ENCODE peak calls at places on chromosomes 5 and 9, in five cellular contexts. S, T, C, Q and B are unnamed samples.

GRCh38 chr5:141330299-141331080 is at the start of gene PCDHGA1:
- DNase-seq in S (peak; percentile 75), Q (peak; percentile 67), C (peak; percentile 25), T (no peak), B (peak; percentile 67)

GRCh38 chr5:28328691-28329090 is 1290.3 kb upstream of the CDH9 start:
- DNase-seq in T (no peak), Q (no peak), C (no peak), S (no peak), B (peak; percentile 28)

GRCh38 chr5:87263498-87263897 is 4.2 kb upstream of the RASA1 start:
- DNase-seq in T (no peak), Q (no peak), S (no peak), C (no peak), B (no peak)

GRCh38 chr9:16308645-16309044 is 561.8 kb downstream of the BNC2 start:
- DNase-seq in C (no peak), S (no peak), T (no peak), Q (no peak), B (no peak)

GRCh38 chr9:38482918-38483592 is 58.8 kb upstream of the IGFBPL1 start:
- DNase-seq in Q (peak; percentile 13), T (no peak), C (no peak), S (no peak), B (peak; percentile 26)

GRCh38 chr5:81081461-81081835 is 121.3 kb downstream of the RASGRF2 start:
- DNase-seq in Q (peak; percentile 52), T (peak; percentile 18), S (no peak), C (no peak), B (no peak)

GRCh38 chr9:20592673-20593072 is 29.6 kb downstream of the MLLT3 start:
- DNase-seq in Q (no peak), S (peak; percentile 52), T (no peak), C (no peak), B (no peak)

GRCh38 chr9:134648701-134649525 is 7.3 kb downstream of the COL5A1 start:
- DNase-seq in S (peak; percentile 56), Q (peak; percentile 80), C (no peak), T (no peak), B (peak; percentile 80)

DNA sequence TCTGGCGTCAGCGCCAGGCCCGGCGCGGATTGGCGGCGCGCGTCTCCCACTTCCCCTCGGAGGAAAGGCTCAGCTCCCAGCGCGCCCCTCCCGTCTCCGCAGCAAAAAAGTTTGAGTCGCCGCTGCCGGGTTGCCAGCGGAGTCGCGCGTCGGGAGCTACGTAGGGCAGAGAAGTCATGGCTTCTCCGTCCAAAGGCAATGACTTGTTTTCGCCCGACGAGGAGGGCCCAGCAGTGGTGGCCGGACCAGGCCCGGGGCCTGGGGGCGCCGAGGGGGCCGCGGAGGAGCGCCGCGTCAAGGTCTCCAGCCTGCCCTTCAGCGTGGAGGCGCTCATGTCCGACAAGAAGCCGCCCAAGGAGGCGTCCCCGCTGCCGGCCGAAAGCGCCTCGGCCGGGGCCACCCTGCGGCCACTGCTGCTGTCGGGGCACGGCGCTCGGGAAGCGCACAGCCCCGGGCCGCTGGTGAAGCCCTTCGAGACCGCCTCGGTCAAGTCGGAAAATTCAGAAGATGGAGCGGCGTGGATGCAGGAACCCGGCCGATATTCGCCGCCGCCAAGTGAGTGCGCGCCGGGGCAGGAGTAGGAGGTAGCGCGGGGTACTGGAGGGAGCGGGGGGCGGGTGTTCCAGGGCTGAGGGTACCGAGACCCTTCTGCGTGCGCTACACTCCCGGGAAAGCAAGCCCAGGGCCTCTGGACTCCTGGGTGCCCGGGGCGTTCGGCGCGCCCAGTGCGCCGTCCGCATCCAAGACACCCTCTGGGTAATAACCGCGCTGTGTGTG is at the start of gene MSX2:
- DNase-seq in C (no peak), T (peak; percentile 72), Q (peak; percentile 91), S (peak; percentile 86), B (peak; percentile 79)
- H3K4me3 ChIP-seq in C (peak within 1 kb of the TSS; percentile 71), T (peak within 1 kb of the TSS; percentile 43), Q (peak within 1 kb of the TSS; percentile 76), S (peak within 1 kb of the TSS; percentile 54), B (peak within 1 kb of the TSS; percentile 59)

DNA sequence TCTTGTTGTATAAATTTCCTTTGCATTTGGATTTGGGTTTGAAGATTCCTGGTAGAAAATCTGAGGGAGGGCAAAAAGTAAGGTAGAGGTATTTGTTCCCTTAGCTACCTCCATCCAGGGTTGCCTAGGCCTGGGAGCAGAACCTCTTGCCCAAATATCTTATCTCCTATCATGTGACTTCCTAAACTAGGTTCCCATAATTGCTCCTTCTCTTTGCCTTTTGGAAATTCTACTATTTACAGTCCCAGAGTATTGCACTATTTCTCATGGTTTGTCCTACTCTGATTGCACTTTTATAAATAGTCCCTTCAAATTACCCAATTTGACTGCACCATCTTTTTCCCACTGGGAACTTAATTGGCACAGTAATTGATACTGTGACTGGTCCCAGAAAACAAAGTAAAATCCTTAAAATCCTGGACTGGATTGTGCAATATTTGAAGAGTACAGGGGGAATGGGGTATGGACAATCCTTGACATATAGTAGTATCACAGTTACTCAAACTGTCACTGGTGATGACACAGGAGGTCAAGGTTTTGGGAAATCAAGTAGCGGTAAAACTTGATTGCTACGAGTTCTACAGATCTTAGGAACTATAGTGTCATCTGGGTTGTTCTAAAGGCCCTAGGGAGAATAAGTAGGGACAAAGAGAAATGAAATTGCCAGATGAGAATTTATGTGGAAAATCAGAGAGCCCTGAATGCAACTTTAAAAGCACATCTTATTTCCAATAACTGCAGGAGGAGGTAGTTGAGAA is 31.5 kb upstream of the TMED7 start:
- DNase-seq in S (no peak), C (no peak), Q (no peak), T (no peak), B (no peak)
- H3K4me3 ChIP-seq in S (no peak overlapping the region), C (no peak overlapping the region), Q (no peak overlapping the region), T (no peak overlapping the region), B (no peak overlapping the region)

GRCh38 chr5:119445544-119445943 is 6.8 kb upstream of the HSD17B4 start:
- DNase-seq in S (no peak), C (no peak), T (no peak), Q (no peak), B (no peak)
- H3K4me3 ChIP-seq in S (no peak overlapping the region), C (no peak overlapping the region), T (no peak overlapping the region), Q (no peak overlapping the region), B (no peak overlapping the region)

DNA sequence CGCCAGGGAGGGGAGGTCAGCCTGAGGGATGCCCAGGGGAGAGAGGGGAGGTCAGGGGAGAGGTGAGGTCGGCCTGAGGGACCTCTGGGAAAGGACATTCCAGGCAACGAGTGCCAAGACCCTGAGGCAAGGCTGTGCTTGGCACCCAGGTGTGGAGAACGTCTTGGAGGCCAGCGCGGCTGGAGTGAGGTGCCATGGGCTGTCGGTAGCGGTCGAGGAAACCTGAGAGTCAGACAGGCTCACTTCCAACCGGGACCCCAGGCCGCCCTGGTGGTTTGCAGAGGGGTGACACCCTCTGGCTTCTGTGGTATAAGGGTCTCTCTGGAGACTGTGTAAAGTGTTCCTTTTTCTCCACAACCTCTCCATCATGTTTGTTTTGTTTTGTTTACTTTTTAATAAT is 82.9 kb downstream of the CACNA1B start:
- DNase-seq in C (no peak), S (no peak), T (no peak), Q (no peak), B (no peak)
- H3K4me3 ChIP-seq in C (no peak overlapping the region), S (no peak overlapping the region), T (no peak overlapping the region), Q (no peak overlapping the region), B (no peak overlapping the region)

DNA sequence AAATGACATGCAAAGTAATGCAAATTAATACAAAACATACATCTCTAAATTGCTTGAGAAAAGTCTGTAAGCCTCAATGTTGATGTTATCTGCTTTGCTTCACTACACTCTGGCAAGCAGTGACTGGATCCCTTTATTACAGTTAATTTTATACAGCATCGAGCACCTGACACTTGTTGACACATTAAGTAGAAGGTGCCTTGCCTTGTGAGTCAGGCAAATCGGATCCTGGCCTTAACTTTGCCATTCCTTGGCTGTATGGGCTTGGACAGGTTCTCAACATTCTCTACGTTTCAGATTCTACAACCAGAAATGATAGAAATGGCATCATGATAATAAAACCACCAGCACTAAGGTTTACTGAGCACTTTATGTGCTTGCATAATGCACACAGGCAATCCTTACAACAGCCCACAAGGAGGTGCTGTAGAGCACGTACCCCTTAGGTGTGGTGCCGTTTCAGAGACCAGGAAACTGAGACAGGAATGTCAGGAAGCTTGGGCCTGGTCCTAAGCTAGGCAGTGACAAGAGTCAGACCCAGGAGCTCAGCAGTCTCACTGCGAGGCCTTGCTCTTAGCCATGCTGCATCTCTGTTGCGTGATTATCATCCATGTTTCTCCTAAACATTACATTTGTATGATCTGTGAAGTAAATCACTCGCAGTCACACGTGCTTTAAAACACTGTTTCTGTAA is 2.6 kb downstream of the GCNT4 start:
- DNase-seq in Q (peak; percentile 65), T (peak; percentile 30), C (peak; percentile 39), S (peak; percentile 62), B (peak; percentile 80)
- H3K4me3 ChIP-seq in Q (no peak overlapping the region), T (no peak overlapping the region), C (no peak overlapping the region), S (no peak overlapping the region), B (no peak overlapping the region)

GRCh38 chr5:88660947-88661869 is 221.8 kb downstream of the MEF2C start:
- DNase-seq in C (no peak), T (peak; percentile 38), Q (peak; percentile 43), S (peak; percentile 77), B (peak; percentile 52)
- H3K4me3 ChIP-seq in C (peak overlapping the region; percentile 41), T (peak overlapping the region; percentile 0), Q (peak overlapping the region; percentile 48), S (peak overlapping the region; percentile 58), B (peak overlapping the region; percentile 48)

DNA sequence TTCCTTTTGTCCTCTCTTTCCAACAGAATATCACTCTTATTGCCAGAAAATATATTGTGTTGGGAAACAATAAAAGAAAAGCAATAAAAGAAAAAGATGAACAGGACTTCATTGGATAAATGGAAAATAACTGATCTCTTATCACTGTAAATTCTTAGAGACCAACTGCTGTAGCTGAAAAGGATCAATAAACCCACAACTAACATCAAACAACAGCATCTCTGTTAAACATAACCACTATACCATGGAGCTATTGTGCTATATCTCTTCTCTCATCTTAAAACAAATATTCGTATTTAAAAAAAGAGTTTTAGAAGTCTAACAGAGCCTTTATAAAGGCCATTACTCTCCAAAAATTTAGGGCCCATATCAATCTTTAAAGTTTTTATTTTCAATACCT is 502.4 kb downstream of the TMEM232 start:
- DNase-seq in C (no peak), Q (no peak), T (no peak), S (no peak), B (no peak)
- H3K4me3 ChIP-seq in C (no peak overlapping the region), Q (no peak overlapping the region), T (no peak overlapping the region), S (no peak overlapping the region), B (no peak overlapping the region)

DNA sequence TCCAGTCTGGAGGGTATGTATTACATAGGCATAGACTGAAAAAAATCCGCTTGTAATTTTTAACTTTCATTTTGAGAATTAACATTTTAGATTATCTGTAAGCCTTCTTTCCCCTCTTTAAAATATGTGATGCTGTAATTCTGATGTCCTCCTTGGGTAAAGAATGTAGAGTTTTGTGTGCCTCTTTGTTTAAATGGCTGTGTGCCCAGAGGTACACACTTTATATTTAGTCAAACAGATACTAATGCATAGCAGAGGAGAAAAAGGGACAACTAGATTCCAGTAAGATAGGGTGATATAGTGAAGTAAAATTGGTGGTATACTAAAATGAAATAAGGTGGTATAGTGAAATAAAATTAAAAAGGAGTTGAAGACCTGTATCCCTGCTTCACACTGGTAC is 1.3 kb downstream of the FBXO38 start:
- DNase-seq in S (no peak), T (no peak), C (no peak), Q (no peak), B (no peak)
- H3K4me3 ChIP-seq in S (no peak overlapping the region), T (no peak overlapping the region), C (peak overlapping the region; percentile 71), Q (peak overlapping the region; percentile 88), B (no peak overlapping the region)

GRCh38 chr5:146878471-146879172 is at the start of gene PPP2R2B:
- DNase-seq in C (no peak), S (peak; percentile 1), Q (peak; percentile 7), T (peak; percentile 19), B (no peak)
- H3K4me3 ChIP-seq in C (peak within 1 kb of the TSS; percentile 45), S (no peak within 1 kb of the TSS), Q (peak within 1 kb of the TSS; percentile 42), T (peak within 1 kb of the TSS; percentile 30), B (peak within 1 kb of the TSS; percentile 45)